ENCODE peak calls at places on chromosomes 11 and 22, in six cellular contexts. Q is CD8-positive, alpha-beta T cell; J is naive thymus-derived CD4-positive, alpha-beta T cell; W is spleen; N is coronary artery; V is iris pigment epithelial cell. L is an unnamed sample.

GRCh38 chr22:17823226-17823625 is 49.0 kb upstream of the BID start:
- DNase-seq in J (no peak), V (no peak), W (no peak), Q (no peak), N (no peak), L (no peak)

GRCh38 chr22:33519140-33519973 is 400.9 kb downstream of the LARGE1 start:
- DNase-seq in N (no peak), W (no peak), Q (no peak), J (no peak), V (peak), L (no peak)

GRCh38 chr11:88507771-88508557 is 170.4 kb upstream of the CTSC start:
- DNase-seq in W (no peak), N (no peak), V (no peak), Q (no peak), J (no peak), L (no peak)

GRCh38 chr22:48178536-48178935 is 1416.1 kb downstream of the TBC1D22A start:
- DNase-seq in Q (no peak), J (no peak), W (no peak), V (no peak), N (peak), L (no peak)

GRCh38 chr22:30861131-30861530 is 107.4 kb downstream of the MORC2 start:
- DNase-seq in Q (no peak), V (no peak), J (no peak), W (peak), N (no peak), L (no peak)

GRCh38 chr11:34323601-34324000 is 34.2 kb downstream of the ABTB2 start:
- DNase-seq in V (no peak), Q (no peak), W (no peak), J (no peak), N (no peak), L (no peak)

GRCh38 chr22:46777609-46777970 is 15.1 kb downstream of the TBC1D22A start:
- DNase-seq in W (peak), N (no peak), Q (peak), V (no peak), J (peak), L (no peak)

GRCh38 chr11:12244156-12244555 is 133.2 kb upstream of the PARVA start:
- DNase-seq in W (no peak), Q (no peak), V (no peak), N (no peak), J (no peak), L (no peak)

GRCh38 chr22:38262051-38262795 is 10.6 kb downstream of the TMEM184B start:
- DNase-seq in V (no peak), W (peak), N (no peak), Q (no peak), J (peak), L (peak)